ENCODE peak calls at places on chromosomes 13 and 19, in four cellular contexts. W, O, C and Z are unnamed samples. For H3K4me1, the result is how much of the 10 kb centered on the place peaks cover.

GRCh38 chr19:45575216-45575615 is 9.4 kb downstream of the OPA3 start:
- DNase-seq in W (no peak), O (no peak), C (no peak), Z (no peak)

GRCh38 chr13:93262729-93263128 is 36.1 kb downstream of the GPC6 start:
- DNase-seq in W (no peak), O (no peak), C (peak), Z (no peak)

GRCh38 chr13:20418953-20419352 is 106.7 kb downstream of the CRYL1 start:
- DNase-seq in W (no peak), O (no peak), C (no peak), Z (no peak)

GRCh38 chr13:94128430-94128829 is 351.1 kb downstream of the DCT start:
- DNase-seq in W (no peak), O (peak), C (no peak), Z (no peak)

GRCh38 chr19:3500429-3501101 is at the start of gene DOHH:
- DNase-seq in W (peak), O (peak), C (peak), Z (peak)

GRCh38 chr19:6765738-6766356 is 1.4 kb downstream of the SH2D3A start:
- DNase-seq in W (peak), O (peak), C (no peak), Z (no peak)

GRCh38 chr13:102838273-102838672 is 7.6 kb upstream of the ERCC5 start:
- DNase-seq in W (no peak), O (no peak), C (peak), Z (no peak)

GRCh38 chr13:37085656-37086055 is 19.8 kb downstream of the CSNK1A1L start:
- DNase-seq in W (no peak), O (no peak), C (no peak), Z (no peak)

GRCh38 chr19:32138416-32138815 is 207.0 kb upstream of the ZNF507 start:
- DNase-seq in W (no peak), O (no peak), C (no peak), Z (peak)

GRCh38 chr19:35513975-35514809 is 743 bp upstream of the DMKN start:
- DNase-seq in W (no peak), O (peak), C (no peak), Z (no peak)

GRCh38 chr13:113843864-113844556 is 19.9 kb downstream of the GAS6 start:
- DNase-seq in W (no peak), O (peak), C (no peak), Z (peak)

GRCh38 chr19:40006273-40006691 is 9.4 kb downstream of the ZNF546 start:
- DNase-seq in W (no peak), O (no peak), C (peak), Z (no peak)

GRCh38 chr13:18952225-18953016 is 229.2 kb downstream of the TUBA3C start:
- DNase-seq in W (no peak), O (no peak), C (no peak), Z (no peak)

GRCh38 chr19:54430306-54431254 is 15.3 kb downstream of the TTYH1 start:
- DNase-seq in W (no peak), O (peak), C (no peak), Z (no peak)

GRCh38 chr13:97515643-97516042 is 81.7 kb downstream of the RAP2A start:
- DNase-seq in W (no peak), O (no peak), C (no peak), Z (no peak)

GRCh38 chr19:29514525-29515232 is 11.1 kb upstream of the VSTM2B start:
- DNase-seq in W (no peak), O (no peak), C (no peak), Z (no peak)

GRCh38 chr13:24741016-24741662 is 22.8 kb upstream of the RNF17 start:
- DNase-seq in W (no peak), O (no peak), C (no peak), Z (no peak)

GRCh38 chr19:48452656-48453480 is 2.5 kb upstream of the KCNJ14 start:
- DNase-seq in W (no peak), O (no peak), C (no peak), Z (no peak)

GRCh38 chr19:16180611-16181010 is 4.6 kb upstream of the FAM32A start:
- DNase-seq in W (no peak), O (no peak), C (peak), Z (no peak)

GRCh38 chr19:5389353-5389752 is 48.7 kb upstream of the PTPRS start:
- DNase-seq in W (no peak), O (no peak), C (no peak), Z (no peak)

GRCh38 chr19:45331411-45331810 is 8.7 kb upstream of the CKM start:
- DNase-seq in W (no peak), O (no peak), C (no peak), Z (no peak)

GRCh38 chr13:19634129-19634740 is 776 bp downstream of the MPHOSPH8 start:
- DNase-seq in W (peak), O (peak), C (peak), Z (peak)

GRCh38 chr13:53060840-53061485 is 32.4 kb downstream of the OLFM4 start:
- DNase-seq in W (no peak), O (no peak), C (no peak), Z (no peak)

GRCh38 chr19:45524575-45525129 is 17.4 kb downstream of the VASP start:
- DNase-seq in W (no peak), O (no peak), C (no peak), Z (peak)

GRCh38 chr13:27170521-27171243 is 929 bp downstream of the USP12 start:
- DNase-seq in W (peak), O (peak), C (no peak), Z (peak)

GRCh38 chr13:30869491-30869890 is 36.6 kb upstream of the MEDAG start:
- DNase-seq in W (no peak), O (no peak), C (peak), Z (no peak)

GRCh38 chr13:77429320-77430142 is 102.6 kb upstream of the MYCBP2 start:
- DNase-seq in W (no peak), O (no peak), C (no peak), Z (no peak)

GRCh38 chr19:28731577-28731976 is 481.4 kb downstream of the UQCRFS1 start:
- DNase-seq in W (no peak), O (no peak), C (no peak), Z (no peak)

GRCh38 chr19:44891016-44891882 is at the start of gene TOMM40:
- DNase-seq in W (peak), O (no peak), C (peak), Z (no peak)

DNA sequence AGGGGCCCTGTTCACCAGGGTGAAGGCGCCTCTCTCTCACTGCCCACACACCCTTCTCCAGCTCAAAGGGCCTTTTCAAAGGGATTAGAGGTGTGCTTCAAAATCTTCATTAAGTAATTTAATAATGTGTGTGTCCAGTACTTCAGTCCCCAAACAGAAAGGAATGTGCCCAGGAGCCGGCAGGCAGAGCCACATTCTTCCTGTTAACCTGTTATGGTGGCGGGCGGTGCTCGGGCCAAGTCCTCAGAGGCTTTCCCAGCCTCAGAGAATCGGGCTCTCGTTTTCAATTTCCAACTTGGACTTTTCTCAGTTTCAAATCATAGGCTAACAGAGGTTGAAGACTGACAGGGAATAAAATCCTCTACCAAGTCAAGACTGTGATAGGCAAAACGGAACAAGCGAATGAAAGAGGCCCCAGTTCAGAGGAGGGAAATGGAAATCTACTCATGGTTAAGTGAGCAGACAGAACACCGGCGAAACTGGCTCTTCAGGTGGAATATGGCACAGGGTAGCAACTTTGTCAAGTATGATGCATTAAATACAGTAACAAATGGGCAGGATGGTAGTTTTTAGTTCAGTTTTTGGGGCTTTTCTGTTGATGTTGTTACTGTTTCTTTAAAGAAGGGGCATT is 68.6 kb downstream of the FOXO1 start:
- DNase-seq in W (peak), O (peak), C (no peak), Z (peak)
- H3K4me1 ChIP-seq in W (under half), O (half or more), C (under half), Z (under half)

GRCh38 chr19:14375055-14375581 is 6.1 kb upstream of the ADGRE5 start:
- DNase-seq in W (peak), O (no peak), C (no peak), Z (peak)
- TF ChIP-seq POLR2A in W (no peak), O (no peak), C (no peak), Z (no peak)

GRCh38 chr19:33720691-33721682 is 75.7 kb upstream of the KCTD15 start:
- DNase-seq in W (no peak), O (no peak), C (no peak), Z (no peak)
- TF ChIP-seq CTCF in W (no peak), O (no peak), C (no peak), Z (no peak)

GRCh38 chr13:43640476-43640875 is 146.3 kb downstream of the ENOX1 start:
- DNase-seq in W (no peak), O (no peak), C (no peak), Z (no peak)
- H3K4me1 ChIP-seq in W (under half), O (under half), C (under half), Z (under half)

DNA sequence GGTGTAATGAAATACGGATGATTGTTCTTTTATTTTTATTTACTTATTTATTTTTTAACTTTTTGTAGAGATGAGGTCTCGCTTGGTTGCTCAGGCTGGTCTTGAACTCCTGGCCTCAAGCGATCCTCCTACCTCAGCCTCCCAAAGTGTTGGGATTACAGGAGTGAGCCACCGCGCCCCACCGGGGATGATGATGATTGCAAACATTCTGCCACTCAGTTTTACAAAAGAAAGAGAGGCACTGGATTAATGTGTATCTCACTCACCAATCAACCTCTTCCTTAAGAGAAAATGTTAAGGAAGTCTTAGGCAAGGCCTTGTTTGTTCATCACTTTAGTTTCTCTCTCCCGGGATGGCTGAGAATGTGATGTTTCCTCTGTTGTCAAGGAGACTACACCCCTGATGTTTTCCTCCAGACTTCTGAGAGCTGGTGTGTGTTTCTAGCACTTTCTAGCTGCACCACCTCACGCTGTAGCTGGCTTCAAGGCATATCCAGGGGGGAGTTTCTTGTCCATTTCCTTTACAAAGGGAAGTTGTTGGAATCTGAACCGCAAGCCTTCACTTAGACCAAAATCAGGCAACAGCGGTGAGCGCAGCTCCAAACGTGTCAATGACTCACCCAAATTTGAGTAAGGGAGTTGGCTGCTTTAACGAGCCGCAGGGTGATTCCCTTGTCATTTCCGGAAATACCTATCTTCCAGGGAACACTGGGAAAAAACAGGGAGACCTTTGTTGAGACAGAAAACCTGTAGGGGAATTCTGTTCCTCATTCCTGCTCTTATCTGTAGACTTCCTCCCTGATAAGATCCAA is 2.3 kb downstream of the LDLR start:
- DNase-seq in W (peak), O (no peak), C (peak), Z (peak)
- TF ChIP-seq POLR2A in W (no peak), O (no peak), C (peak), Z (no peak)

GRCh38 chr19:1177322-1178114 is 3.5 kb upstream of the SBNO2 start:
- DNase-seq in W (no peak), O (no peak), C (peak), Z (no peak)
- TF ChIP-seq CTCF in W (no peak), O (no peak), C (peak), Z (no peak)

GRCh38 chr19:13984875-13985741 is 21.0 kb downstream of the RFX1 start:
- DNase-seq in W (no peak), O (peak), C (no peak), Z (no peak)
- H3K4me1 ChIP-seq in W (under half), O (under half), C (under half), Z (under half)

GRCh38 chr19:18363787-18364186 is 22.2 kb upstream of the GDF15 start:
- DNase-seq in W (no peak), O (no peak), C (no peak), Z (peak)

GRCh38 chr19:18361646-18362045 is 21.2 kb downstream of the PGPEP1 start:
- DNase-seq in W (no peak), O (no peak), C (peak), Z (no peak)

GRCh38 chr19:18366027-18366435 is 19.9 kb upstream of the GDF15 start:
- DNase-seq in W (no peak), O (no peak), C (no peak), Z (no peak)

GRCh38 chr19:18362934-18363542 is 22.6 kb downstream of the PGPEP1 start:
- DNase-seq in W (no peak), O (no peak), C (no peak), Z (no peak)

DNA sequence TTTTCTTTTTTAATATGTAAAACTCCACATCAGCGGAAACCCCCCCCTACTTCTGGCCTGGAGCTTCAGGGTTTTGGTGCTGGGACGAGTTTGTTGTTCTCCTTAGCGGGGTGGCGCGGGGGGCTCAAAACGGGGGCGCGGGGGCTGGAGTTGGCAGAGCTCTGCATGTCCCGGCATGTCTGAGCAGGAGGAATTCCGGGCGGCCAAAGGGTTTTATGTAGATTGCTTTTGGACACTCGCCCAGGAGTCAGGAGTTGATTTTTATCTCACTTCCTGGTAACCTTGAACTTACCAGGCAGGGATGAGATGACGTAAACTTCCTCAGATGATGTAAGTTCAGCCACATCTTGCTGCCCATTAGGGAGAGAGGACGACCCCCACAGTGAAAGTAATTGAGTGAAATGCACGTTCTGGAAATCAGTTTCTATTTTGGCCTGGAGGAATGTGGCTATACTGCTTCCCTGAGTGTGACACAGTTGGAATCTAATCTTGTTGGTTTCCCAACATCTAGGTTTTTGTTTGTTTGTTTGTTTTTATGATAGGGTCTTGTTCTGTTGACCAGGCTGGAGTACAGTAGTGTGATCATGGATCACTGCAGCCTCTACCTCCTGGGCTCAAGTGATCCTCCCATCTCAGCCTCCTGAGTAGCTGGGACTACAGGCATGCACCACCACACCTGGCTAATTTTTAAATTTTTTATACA is 21.0 kb upstream of the GDF15 start:
- DNase-seq in W (peak), O (peak), C (peak), Z (peak)
- TF ChIP-seq POLR2A in W (no peak), O (peak), C (peak), Z (peak)

DNA sequence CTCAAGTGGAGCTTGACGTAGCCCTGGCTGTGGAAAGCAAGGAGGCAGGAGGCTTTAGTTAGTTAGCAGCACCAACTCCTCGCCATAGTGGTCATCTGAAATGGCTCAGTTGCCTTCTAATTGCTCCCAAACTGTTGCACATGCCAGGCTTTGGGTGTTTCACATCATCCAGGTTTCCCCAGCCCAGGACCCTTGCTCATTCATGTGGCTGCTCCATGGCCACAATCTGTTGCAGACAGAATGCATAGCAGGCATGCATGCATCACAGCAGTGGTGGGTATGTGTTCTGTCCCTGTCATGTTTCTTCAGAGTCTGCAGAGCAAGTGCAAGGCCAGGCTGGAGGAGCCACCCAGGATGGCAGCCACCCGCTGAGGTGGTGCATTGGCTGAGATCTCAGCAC is 407.6 kb downstream of the TSHZ3 start:
- DNase-seq in W (no peak), O (no peak), C (no peak), Z (no peak)
- TF ChIP-seq CTCF in W (no peak), O (no peak), C (no peak), Z (no peak)